ENCODE peak calls at places on chromosomes 11 and 22, in six cellular contexts. C is fibroblast of lung; O is tibial artery; U is pancreas; T is effector memory CD4-positive, alpha-beta T cell; Y is thoracic aorta. D is an unnamed sample.
A peak's percentile ranks its signal among the peaks of the same experiment; 100 is the strongest.

GRCh38 chr11:72814831-72815618 is 814 bp downstream of the ATG16L2 start:
- DNase-seq in Y (no peak), U (peak; percentile 75), C (peak; percentile 57), O (peak; percentile 53), T (no peak), D (peak; percentile 24)

GRCh38 chr11:8263769-8264410 is at the start of gene LMO1:
- DNase-seq in O (peak; percentile 76), C (peak; percentile 54), T (peak; percentile 9), Y (peak; percentile 19), U (no peak), D (peak; percentile 43)

GRCh38 chr22:45682069-45682468 is 10.4 kb downstream of the ATXN10 start:
- DNase-seq in O (no peak), Y (no peak), C (peak; percentile 44), T (no peak), U (no peak), D (no peak)

GRCh38 chr11:68583047-68583446 is 101.3 kb upstream of the GAL start:
- DNase-seq in C (peak; percentile 81), U (no peak), O (no peak), Y (no peak), T (no peak), D (no peak)

GRCh38 chr11:97454988-97455387 is 1065.2 kb downstream of the JRKL start:
- DNase-seq in O (no peak), Y (no peak), C (peak; percentile 14), T (no peak), U (no peak), D (no peak)

GRCh38 chr11:36333468-36333867 is 37.4 kb downstream of the PRR5L start:
- DNase-seq in T (no peak), U (no peak), C (peak; percentile 32), Y (no peak), O (no peak), D (no peak)

GRCh38 chr11:47905358-47906059 is 57.4 kb upstream of the NUP160 start:
- DNase-seq in C (peak; percentile 75), U (no peak), O (no peak), T (no peak), Y (no peak), D (no peak)

GRCh38 chr11:68840661-68841653 is 759 bp downstream of the CPT1A start:
- DNase-seq in O (peak; percentile 52), C (peak; percentile 27), U (peak; percentile 87), T (no peak), Y (no peak), D (peak; percentile 10)

GRCh38 chr22:46382524-46382923 is 47.0 kb downstream of the TRMU start:
- DNase-seq in U (peak; percentile 15), T (no peak), C (no peak), O (no peak), Y (no peak), D (no peak)

GRCh38 chr11:12121504-12121903 is 11.1 kb downstream of the MICAL2 start:
- DNase-seq in Y (no peak), U (no peak), T (no peak), C (no peak), O (no peak), D (no peak)

GRCh38 chr22:45341503-45341902 is 31.8 kb downstream of the FAM118A start:
- DNase-seq in T (no peak), C (no peak), Y (no peak), U (no peak), O (no peak), D (peak; percentile 86)

GRCh38 chr11:83510530-83511449 is 224.6 kb upstream of the CCDC90B start:
- DNase-seq in U (no peak), Y (no peak), C (no peak), O (no peak), T (no peak), D (no peak)

GRCh38 chr11:119236891-119237290 is 30.8 kb downstream of the CBL start:
- DNase-seq in T (no peak), O (no peak), U (no peak), Y (no peak), C (peak; percentile 60), D (no peak)

GRCh38 chr11:62677160-62677559 is 1.7 kb downstream of the UBXN1 start:
- DNase-seq in U (no peak), O (no peak), Y (no peak), C (no peak), T (no peak), D (no peak)

GRCh38 chr11:111265421-111265820 is 19.9 kb downstream of the POU2AF2 start:
- DNase-seq in O (no peak), Y (no peak), U (no peak), C (no peak), T (no peak), D (no peak)

GRCh38 chr22:49307870-49308269 is 519.8 kb downstream of the BRD1 start:
- DNase-seq in C (no peak), T (no peak), O (peak; percentile 9), U (no peak), Y (no peak), D (no peak)

GRCh38 chr11:106160494-106160893 is 83.0 kb downstream of the AASDHPPT start:
- DNase-seq in T (no peak), C (no peak), Y (no peak), O (no peak), U (no peak), D (no peak)

GRCh38 chr11:113305440-113306336 is 8.7 kb upstream of the TTC12 start:
- DNase-seq in C (peak; percentile 37), U (peak; percentile 89), O (peak; percentile 70), Y (peak; percentile 14), T (peak; percentile 37), D (peak; percentile 51)

GRCh38 chr11:71171024-71171423 is 81.4 kb downstream of the SHANK2 start:
- DNase-seq in T (no peak), U (no peak), Y (no peak), O (no peak), C (no peak), D (no peak)

GRCh38 chr11:86101493-86101892 is 32.6 kb upstream of the PICALM start:
- DNase-seq in Y (no peak), C (peak; percentile 82), U (no peak), O (no peak), T (no peak), D (no peak)

GRCh38 chr11:3022982-3023381 is 30.9 kb upstream of the NAP1L4 start:
- DNase-seq in U (no peak), Y (no peak), O (no peak), C (peak; percentile 80), T (no peak), D (no peak)

DNA sequence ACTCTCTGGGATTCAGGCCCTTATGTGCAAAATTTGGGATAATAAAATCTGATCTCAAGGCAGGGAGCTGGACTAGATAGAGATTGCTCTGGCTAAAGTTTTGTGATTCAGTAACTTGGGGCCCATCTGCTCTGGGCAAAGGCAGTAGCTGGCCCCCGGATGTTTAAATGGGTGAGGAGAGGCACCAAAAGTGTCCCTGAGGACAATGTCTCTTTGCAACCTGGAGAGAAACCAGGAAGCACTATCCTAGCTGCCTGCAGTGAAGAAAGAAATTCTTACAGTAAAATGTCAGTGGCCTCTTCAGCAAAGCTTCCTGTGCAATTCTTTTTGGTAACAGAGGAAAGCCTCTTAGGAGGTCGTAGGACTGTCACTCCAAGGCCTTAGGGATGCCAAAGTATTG is 54.6 kb upstream of the BARX2 start:
- DNase-seq in O (no peak), T (no peak), Y (no peak), C (no peak), U (no peak), D (no peak)
- H3K27ac ChIP-seq in O (no peak overlapping the region), T (no peak overlapping the region), Y (no peak overlapping the region), C (no peak overlapping the region), U (no peak overlapping the region), D (no peak overlapping the region)

DNA sequence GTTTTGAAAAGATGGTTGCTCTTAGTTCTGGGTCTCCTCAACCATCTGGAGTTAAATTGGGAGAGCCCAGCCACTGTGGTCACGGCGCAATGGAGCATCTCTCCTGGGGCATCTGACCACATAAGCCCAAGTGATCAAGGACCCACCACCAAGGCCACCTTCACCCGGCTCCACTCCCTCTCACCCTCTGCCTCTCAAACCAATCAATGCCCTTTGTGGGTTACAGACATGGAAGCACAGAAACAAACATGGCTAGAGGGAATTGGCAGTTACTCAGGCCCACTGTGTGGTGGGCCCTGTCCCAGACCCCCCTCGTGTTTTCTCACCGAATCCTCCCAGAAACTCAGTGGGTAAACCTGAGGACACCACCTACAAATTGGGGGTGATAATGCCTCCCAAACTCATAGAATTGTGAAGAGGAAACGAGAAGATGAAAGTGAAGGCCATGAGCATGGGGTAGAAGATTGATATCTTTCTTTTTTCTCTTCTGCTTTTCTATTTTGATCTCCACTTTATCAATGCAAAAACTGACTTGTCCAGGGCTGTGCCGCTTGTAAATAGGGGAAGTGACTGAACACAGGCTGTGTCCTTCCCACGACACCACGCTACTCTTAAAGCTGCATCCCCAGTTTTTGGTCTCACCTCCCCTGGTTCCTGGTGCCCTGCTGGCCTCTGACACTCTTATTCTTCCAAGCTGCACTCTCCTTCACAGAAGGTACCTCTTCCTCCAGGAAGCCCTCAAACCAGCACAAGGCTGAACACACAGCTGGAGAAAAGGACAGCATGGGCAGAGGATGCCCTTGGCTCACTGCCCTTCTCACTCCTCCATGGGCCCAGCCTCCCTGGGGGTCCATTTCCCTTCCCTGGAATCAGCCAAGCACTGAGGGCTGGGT is 52.0 kb downstream of the IRAG1 start:
- DNase-seq in T (no peak), C (no peak), O (peak; percentile 10), Y (no peak), U (no peak), D (no peak)
- H3K27ac ChIP-seq in T (no peak overlapping the region), C (no peak overlapping the region), O (peak overlapping the region; percentile 89), Y (peak overlapping the region; percentile 66), U (no peak overlapping the region), D (no peak overlapping the region)

DNA sequence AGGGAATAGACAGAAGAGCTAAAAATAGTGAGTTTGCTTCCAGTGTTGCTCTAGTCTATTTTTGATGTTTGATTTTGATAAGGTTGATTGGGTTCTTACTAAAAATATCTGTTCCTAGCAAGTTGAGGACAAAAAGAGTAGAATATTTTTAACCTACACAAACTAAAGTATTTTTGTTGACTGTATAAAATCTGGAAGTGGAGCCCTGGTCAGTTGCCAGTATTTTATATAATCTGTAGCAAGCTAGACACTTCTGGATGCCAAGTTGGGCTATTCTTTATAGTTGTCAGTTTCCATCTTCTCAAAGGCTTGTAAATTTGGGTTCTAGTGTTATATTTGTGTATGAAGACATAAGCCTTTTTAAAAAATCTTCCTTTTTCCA is 56.6 kb downstream of the HSD17B12 start:
- DNase-seq in U (no peak), O (no peak), Y (no peak), T (no peak), C (no peak), D (no peak)
- H3K27ac ChIP-seq in U (no peak overlapping the region), O (peak overlapping the region; percentile 35), Y (peak overlapping the region; percentile 63), T (no peak overlapping the region), C (peak overlapping the region; percentile 26), D (no peak overlapping the region)

GRCh38 chr11:126733685-126734084 is 266.9 kb downstream of the KIRREL3 start:
- DNase-seq in Y (no peak), C (no peak), O (no peak), T (no peak), U (no peak), D (no peak)
- H3K27ac ChIP-seq in Y (no peak overlapping the region), C (no peak overlapping the region), O (no peak overlapping the region), T (no peak overlapping the region), U (no peak overlapping the region), D (no peak overlapping the region)

GRCh38 chr11:65026810-65027209 is 429 bp upstream of the SNX15 start:
- DNase-seq in O (no peak), T (no peak), C (no peak), Y (no peak), U (no peak), D (no peak)
- H3K27ac ChIP-seq in O (peak overlapping the region; percentile 85), T (peak overlapping the region; percentile 47), C (no peak overlapping the region), Y (peak overlapping the region; percentile 77), U (peak overlapping the region; percentile 66), D (peak overlapping the region; percentile 52)

D was measured in CD8-positive, alpha-beta memory T cell.